ENCODE peak calls at places on chromosomes 6 and 20, in nine cellular contexts. One of them, this sample, is unnamed.

GRCh38 chr6:114785235-114786127 is 442.7 kb upstream of the HS3ST5 start:
- DNase-seq in HuH-7.5: no peak
- DNase-seq in stimulated activated CD8-positive, alpha-beta memory T cell treated with anti-CD3 and anti-CD28 coated beads, Interleukin-15, amount 100 ng/mL, for 4 hours: no peak
- DNase-seq in NCI-H2081: no peak
- DNase-seq in smooth muscle cell of the brain vasculature: no peak
- DNase-seq in endodermal cell: no peak
- DNase-seq in astrocyte of the spinal cord: peak; percentile 26
- DNase-seq in substantia nigra: no peak
- DNase-seq in aorta: no peak
- DNase-seq in this sample: no peak

GRCh38 chr20:8811801-8812594 is 256.9 kb upstream of the PLCB4 start:
- DNase-seq in smooth muscle cell of the brain vasculature: no peak
- DNase-seq in aorta: no peak
- DNase-seq in endodermal cell: peak; percentile 70
- DNase-seq in stimulated activated CD8-positive, alpha-beta memory T cell treated with anti-CD3 and anti-CD28 coated beads, Interleukin-15, amount 100 ng/mL, for 4 hours: no peak
- DNase-seq in NCI-H2081: no peak
- DNase-seq in substantia nigra: no peak
- DNase-seq in HuH-7.5: no peak
- DNase-seq in astrocyte of the spinal cord: no peak
- DNase-seq in this sample: no peak

GRCh38 chr20:13638162-13638495 is 603 bp downstream of the TASP1 start:
- DNase-seq in NCI-H2081: no peak
- DNase-seq in HuH-7.5: peak; percentile 27
- DNase-seq in substantia nigra: no peak
- DNase-seq in endodermal cell: no peak
- DNase-seq in astrocyte of the spinal cord: peak; percentile 5
- DNase-seq in smooth muscle cell of the brain vasculature: no peak
- DNase-seq in aorta: no peak
- DNase-seq in stimulated activated CD8-positive, alpha-beta memory T cell treated with anti-CD3 and anti-CD28 coated beads, Interleukin-15, amount 100 ng/mL, for 4 hours: no peak
- DNase-seq in this sample: no peak

GRCh38 chr6:96991618-96992355 is 67.3 kb downstream of the KLHL32 start:
- DNase-seq in aorta: no peak
- DNase-seq in endodermal cell: no peak
- DNase-seq in HuH-7.5: no peak
- DNase-seq in astrocyte of the spinal cord: no peak
- DNase-seq in substantia nigra: no peak
- DNase-seq in NCI-H2081: no peak
- DNase-seq in smooth muscle cell of the brain vasculature: no peak
- DNase-seq in stimulated activated CD8-positive, alpha-beta memory T cell treated with anti-CD3 and anti-CD28 coated beads, Interleukin-15, amount 100 ng/mL, for 4 hours: no peak
- DNase-seq in this sample: no peak

GRCh38 chr6:98146656-98147055 is 687.7 kb upstream of the POU3F2 start:
- DNase-seq in astrocyte of the spinal cord: peak; percentile 17
- DNase-seq in aorta: no peak
- DNase-seq in NCI-H2081: no peak
- DNase-seq in smooth muscle cell of the brain vasculature: no peak
- DNase-seq in stimulated activated CD8-positive, alpha-beta memory T cell treated with anti-CD3 and anti-CD28 coated beads, Interleukin-15, amount 100 ng/mL, for 4 hours: no peak
- DNase-seq in substantia nigra: no peak
- DNase-seq in endodermal cell: no peak
- DNase-seq in HuH-7.5: no peak
- DNase-seq in this sample: no peak

GRCh38 chr6:81694214-81694613 is 58.3 kb downstream of the TENT5A start:
- DNase-seq in aorta: no peak
- DNase-seq in substantia nigra: no peak
- DNase-seq in astrocyte of the spinal cord: no peak
- DNase-seq in endodermal cell: no peak
- DNase-seq in stimulated activated CD8-positive, alpha-beta memory T cell treated with anti-CD3 and anti-CD28 coated beads, Interleukin-15, amount 100 ng/mL, for 4 hours: no peak
- DNase-seq in NCI-H2081: no peak
- DNase-seq in smooth muscle cell of the brain vasculature: no peak
- DNase-seq in HuH-7.5: no peak
- DNase-seq in this sample: no peak

GRCh38 chr20:53168491-53168890 is 196.3 kb downstream of the TSHZ2 start:
- DNase-seq in smooth muscle cell of the brain vasculature: no peak
- DNase-seq in stimulated activated CD8-positive, alpha-beta memory T cell treated with anti-CD3 and anti-CD28 coated beads, Interleukin-15, amount 100 ng/mL, for 4 hours: no peak
- DNase-seq in NCI-H2081: no peak
- DNase-seq in substantia nigra: no peak
- DNase-seq in endodermal cell: no peak
- DNase-seq in aorta: no peak
- DNase-seq in HuH-7.5: no peak
- DNase-seq in astrocyte of the spinal cord: no peak
- DNase-seq in this sample: no peak

GRCh38 chr6:134730013-134730412 is 219.9 kb downstream of the ALDH8A1 start:
- DNase-seq in HuH-7.5: no peak
- DNase-seq in endodermal cell: peak; percentile 79
- DNase-seq in substantia nigra: no peak
- DNase-seq in aorta: no peak
- DNase-seq in astrocyte of the spinal cord: no peak
- DNase-seq in NCI-H2081: peak; percentile 55
- DNase-seq in smooth muscle cell of the brain vasculature: no peak
- DNase-seq in stimulated activated CD8-positive, alpha-beta memory T cell treated with anti-CD3 and anti-CD28 coated beads, Interleukin-15, amount 100 ng/mL, for 4 hours: no peak
- DNase-seq in this sample: no peak

GRCh38 chr6:27591660-27592059 is 118.8 kb upstream of the ZNF184 start:
- DNase-seq in endodermal cell: peak; percentile 81
- DNase-seq in NCI-H2081: peak; percentile 45
- DNase-seq in astrocyte of the spinal cord: peak; percentile 49
- DNase-seq in stimulated activated CD8-positive, alpha-beta memory T cell treated with anti-CD3 and anti-CD28 coated beads, Interleukin-15, amount 100 ng/mL, for 4 hours: no peak
- DNase-seq in substantia nigra: no peak
- DNase-seq in smooth muscle cell of the brain vasculature: no peak
- DNase-seq in aorta: no peak
- DNase-seq in HuH-7.5: no peak
- DNase-seq in this sample: no peak

GRCh38 chr6:30891816-30892553 is 7.7 kb downstream of the DDR1 start:
- DNase-seq in astrocyte of the spinal cord: no peak
- DNase-seq in substantia nigra: no peak
- DNase-seq in HuH-7.5: no peak
- DNase-seq in aorta: peak; percentile 71
- DNase-seq in NCI-H2081: no peak
- DNase-seq in smooth muscle cell of the brain vasculature: no peak
- DNase-seq in endodermal cell: no peak
- DNase-seq in stimulated activated CD8-positive, alpha-beta memory T cell treated with anti-CD3 and anti-CD28 coated beads, Interleukin-15, amount 100 ng/mL, for 4 hours: no peak
- DNase-seq in this sample: no peak

GRCh38 chr6:158452191-158452590 is 107.7 kb upstream of the TMEM181 start:
- DNase-seq in astrocyte of the spinal cord: no peak
- DNase-seq in stimulated activated CD8-positive, alpha-beta memory T cell treated with anti-CD3 and anti-CD28 coated beads, Interleukin-15, amount 100 ng/mL, for 4 hours: no peak
- DNase-seq in endodermal cell: peak; percentile 54
- DNase-seq in smooth muscle cell of the brain vasculature: no peak
- DNase-seq in aorta: no peak
- DNase-seq in NCI-H2081: no peak
- DNase-seq in HuH-7.5: no peak
- DNase-seq in substantia nigra: no peak
- DNase-seq in this sample: no peak

GRCh38 chr6:142886431-142887170 is 58.4 kb downstream of the HIVEP2 start:
- DNase-seq in astrocyte of the spinal cord: peak; percentile 67
- DNase-seq in endodermal cell: no peak
- DNase-seq in smooth muscle cell of the brain vasculature: no peak
- DNase-seq in stimulated activated CD8-positive, alpha-beta memory T cell treated with anti-CD3 and anti-CD28 coated beads, Interleukin-15, amount 100 ng/mL, for 4 hours: no peak
- DNase-seq in HuH-7.5: no peak
- DNase-seq in NCI-H2081: no peak
- DNase-seq in aorta: no peak
- DNase-seq in substantia nigra: no peak
- DNase-seq in this sample: peak; percentile 19

GRCh38 chr20:35903843-35904242 is 50.5 kb downstream of the SCAND1 start:
- DNase-seq in HuH-7.5: no peak
- DNase-seq in smooth muscle cell of the brain vasculature: no peak
- DNase-seq in aorta: no peak
- DNase-seq in NCI-H2081: no peak
- DNase-seq in astrocyte of the spinal cord: no peak
- DNase-seq in stimulated activated CD8-positive, alpha-beta memory T cell treated with anti-CD3 and anti-CD28 coated beads, Interleukin-15, amount 100 ng/mL, for 4 hours: no peak
- DNase-seq in endodermal cell: no peak
- DNase-seq in substantia nigra: no peak
- DNase-seq in this sample: no peak

This sample was measured in pulmonary artery endothelial cell.